ENCODE peak calls at places on chromosomes 13 and 19, in six cellular contexts. Y is fibroblast of lung; Q is neural progenitor cell; P is endodermal cell; C is BJ; B is CD8-positive, alpha-beta T cell. A is an unnamed sample.
A peak's percentile ranks its signal among the peaks of the same experiment; 100 is the strongest.

GRCh38 chr13:113767366-113767765 is 8.3 kb downstream of the TMEM255B start:
- DNase-seq in Y (no peak), Q (no peak), P (peak; percentile 9), C (no peak), B (no peak), A (no peak)

GRCh38 chr13:107130516-107130915 is 562.6 kb upstream of the ARGLU1 start:
- DNase-seq in Y (no peak), Q (peak; percentile 22), P (no peak), C (no peak), B (no peak), A (no peak)

GRCh38 chr13:82654851-82655517 is 1227.3 kb downstream of the SLITRK1 start:
- DNase-seq in Y (peak; percentile 67), Q (no peak), P (no peak), C (peak; percentile 12), B (peak; percentile 15), A (no peak)

GRCh38 chr13:75021151-75021550 is 460.8 kb downstream of the TBC1D4 start:
- DNase-seq in Y (no peak), Q (no peak), P (no peak), C (no peak), B (no peak), A (peak; percentile 23)

GRCh38 chr13:60690607-60691006 is 293.6 kb downstream of the TDRD3 start:
- DNase-seq in Y (no peak), Q (no peak), P (no peak), C (no peak), B (no peak), A (no peak)

GRCh38 chr19:4007836-4008539 is 452 bp downstream of the PIAS4 start:
- DNase-seq in Y (no peak), Q (peak; percentile 66), P (peak; percentile 65), C (no peak), B (peak; percentile 38), A (no peak)

GRCh38 chr13:48194392-48194754 is 38.6 kb upstream of the ITM2B start:
- DNase-seq in Y (peak; percentile 8), Q (no peak), P (no peak), C (no peak), B (no peak), A (no peak)

GRCh38 chr13:50448535-50448981 is 394.9 kb downstream of the DLEU7 start:
- DNase-seq in Y (no peak), Q (no peak), P (no peak), C (no peak), B (no peak), A (peak; percentile 25)

GRCh38 chr19:13064092-13064489 is 38.6 kb downstream of the LYL1 start:
- DNase-seq in Y (no peak), Q (no peak), P (no peak), C (no peak), B (no peak), A (no peak)

GRCh38 chr19:12937243-12938053 is 961 bp upstream of the CALR start:
- DNase-seq in Y (no peak), Q (peak; percentile 69), P (peak; percentile 83), C (no peak), B (no peak), A (no peak)

GRCh38 chr13:73720216-73720840 is 413.9 kb downstream of the KLF12 start:
- DNase-seq in Y (peak; percentile 41), Q (no peak), P (no peak), C (no peak), B (no peak), A (no peak)

GRCh38 chr19:50300814-50301606 is 28.2 kb downstream of the KCNC3 start:
- DNase-seq in Y (peak; percentile 80), Q (no peak), P (no peak), C (peak; percentile 4), B (no peak), A (peak; percentile 37)
- TF ChIP-seq CTCF in Y (no peak), Q (no peak), P (no peak), C (no peak), B (no peak), A (no peak)

GRCh38 chr13:110128546-110128945 is 178.4 kb downstream of the COL4A1 start:
- DNase-seq in Y (peak; percentile 65), Q (no peak), P (no peak), C (no peak), B (no peak), A (no peak)

GRCh38 chr13:110129539-110130186 is 177.3 kb downstream of the COL4A1 start:
- DNase-seq in Y (no peak), Q (no peak), P (no peak), C (no peak), B (no peak), A (no peak)

GRCh38 chr13:110129076-110129475 is 177.9 kb downstream of the COL4A1 start:
- DNase-seq in Y (no peak), Q (no peak), P (no peak), C (no peak), B (no peak), A (no peak)

GRCh38 chr13:110131424-110131823 is 175.5 kb downstream of the COL4A1 start:
- DNase-seq in Y (no peak), Q (no peak), P (no peak), C (no peak), B (no peak), A (no peak)

GRCh38 chr13:110130431-110130830 is 176.5 kb downstream of the COL4A1 start:
- DNase-seq in Y (no peak), Q (no peak), P (no peak), C (no peak), B (no peak), A (no peak)
- H3K36me3 ChIP-seq in Y (no peaks in the 10 kb centered on the region), Q (no peaks in the 10 kb centered on the region), P (no peaks in the 10 kb centered on the region), C (no peaks in the 10 kb centered on the region), B (no peaks in the 10 kb centered on the region), A (no peaks in the 10 kb centered on the region)

GRCh38 chr19:56596676-56597075 is 1.6 kb downstream of the ZNF71 start:
- DNase-seq in Y (no peak), Q (no peak), P (no peak), C (no peak), B (no peak), A (no peak)

GRCh38 chr19:56595548-56595899 is 422 bp downstream of the ZNF71 start:
- DNase-seq in Y (peak; percentile 19), Q (no peak), P (no peak), C (no peak), B (no peak), A (no peak)

GRCh38 chr19:56603829-56604228 is 8.7 kb downstream of the ZNF71 start:
- DNase-seq in Y (peak; percentile 60), Q (no peak), P (no peak), C (no peak), B (no peak), A (no peak)

GRCh38 chr19:56597696-56598095 is 2.6 kb downstream of the ZNF71 start:
- DNase-seq in Y (peak; percentile 36), Q (no peak), P (no peak), C (no peak), B (no peak), A (no peak)

GRCh38 chr19:56601375-56601774 is 6.3 kb downstream of the ZNF71 start:
- DNase-seq in Y (peak; percentile 41), Q (no peak), P (no peak), C (no peak), B (no peak), A (no peak)
- H3K4me3 ChIP-seq in Y (no peak overlapping the region), Q (no peak overlapping the region), P (no peak overlapping the region), C (no peak overlapping the region), B (no peak overlapping the region), A (no peak overlapping the region)

GRCh38 chr19:32324631-32325215 is 20.7 kb upstream of the ZNF507 start:
- DNase-seq in Y (no peak), Q (no peak), P (no peak), C (no peak), B (no peak), A (no peak)
- TF ChIP-seq CTCF in Y (peak; percentile 29), Q (no peak), P (no peak), C (peak; percentile 20), B (no peak), A (no peak)

DNA sequence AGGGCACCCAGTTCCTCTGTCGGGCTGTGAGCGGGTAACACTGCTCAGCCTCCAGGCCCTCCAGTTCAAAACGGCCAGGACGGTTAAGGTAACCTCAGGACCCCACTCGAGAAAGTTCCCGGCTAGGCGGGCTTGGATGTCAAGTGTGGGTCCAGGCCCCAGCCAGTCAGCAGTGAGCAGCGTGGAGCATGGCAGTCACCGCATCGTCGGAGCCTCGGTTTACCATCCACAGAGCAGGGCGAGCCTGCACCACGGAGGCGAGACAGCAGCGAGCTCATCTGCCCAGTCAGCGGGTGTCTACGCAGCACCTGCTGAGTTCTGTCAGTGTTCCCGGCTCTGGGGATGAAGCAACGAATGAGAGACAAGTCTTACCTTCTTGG is 8.0 kb upstream of the CNOT3 start:
- DNase-seq in Y (no peak), Q (no peak), P (no peak), C (no peak), B (no peak), A (no peak)
- H3K36me3 ChIP-seq in Y (peaks cover 21% of the 10 kb centered on the region), Q (no peaks in the 10 kb centered on the region), P (peaks cover 49% of the 10 kb centered on the region), C (peaks cover 27% of the 10 kb centered on the region), B (peaks cover 34% of the 10 kb centered on the region), A (no peaks in the 10 kb centered on the region)

DNA sequence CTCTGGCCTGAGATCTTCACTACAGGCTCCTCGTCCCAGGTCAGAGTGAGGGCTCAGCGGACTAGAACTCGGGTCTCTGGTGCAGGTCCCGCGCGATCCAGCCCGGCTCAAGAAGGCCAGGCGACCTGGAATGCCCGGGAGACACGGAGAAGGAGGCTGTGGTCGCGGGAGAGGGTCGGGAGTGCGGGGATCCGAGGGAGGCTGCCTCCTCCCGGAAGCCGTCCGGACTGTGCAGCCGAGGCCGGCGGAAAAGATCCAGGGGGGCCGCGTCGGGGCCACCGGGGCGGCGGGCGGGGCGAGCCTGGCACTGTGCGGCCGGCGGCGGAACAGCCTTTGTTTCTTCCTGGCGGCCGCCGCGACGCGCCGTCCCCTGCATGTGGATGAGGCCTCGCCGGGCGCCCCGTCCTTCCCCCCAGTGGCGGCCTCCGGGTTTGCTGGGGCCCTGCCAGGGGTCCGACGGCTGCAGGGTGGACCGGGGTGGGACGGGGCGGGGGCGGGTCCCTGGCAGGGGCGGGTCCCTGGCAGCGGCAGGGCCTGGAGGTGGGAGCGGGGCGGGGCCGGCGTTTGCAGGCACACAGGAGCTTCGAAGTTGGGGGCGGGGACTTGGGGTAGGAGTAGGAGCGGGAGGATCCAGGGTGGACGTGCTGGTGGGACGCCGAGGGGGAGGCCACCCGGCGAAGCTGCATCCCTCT is 1.0 kb upstream of the SLC7A10 start:
- DNase-seq in Y (peak; percentile 16), Q (peak; percentile 76), P (peak; percentile 93), C (no peak), B (no peak), A (no peak)
- H3K4me3 ChIP-seq in Y (no peak overlapping the region), Q (peak overlapping the region; percentile 45), P (no peak overlapping the region), C (no peak overlapping the region), B (peak overlapping the region; percentile 35), A (no peak overlapping the region)

DNA sequence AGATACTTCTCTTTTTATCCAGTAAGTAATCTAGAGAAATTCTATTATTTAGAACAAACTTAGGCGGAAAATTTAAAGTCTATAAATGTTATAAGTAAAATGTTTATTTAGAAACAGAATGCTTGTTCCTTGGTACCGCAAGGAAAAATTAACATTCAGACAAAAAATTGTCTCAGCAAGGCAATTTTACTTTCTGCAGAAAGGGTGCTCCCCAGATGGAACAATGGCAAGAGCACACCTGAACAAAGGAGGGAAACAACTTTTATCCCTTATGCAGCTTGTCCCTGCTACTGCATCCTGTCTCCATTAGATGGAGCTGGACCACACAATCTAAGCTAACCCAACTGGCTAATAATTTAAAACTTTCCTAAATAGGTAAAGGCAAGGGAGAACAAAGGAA is 6.5 kb upstream of the ZNF708 start:
- DNase-seq in Y (no peak), Q (no peak), P (no peak), C (no peak), B (no peak), A (no peak)
- TF ChIP-seq CTCF in Y (no peak), Q (peak; percentile 16), P (no peak), C (no peak), B (no peak), A (no peak)

GRCh38 chr13:90420683-90421082 is 926.8 kb upstream of the MIR17HG start:
- DNase-seq in Y (no peak), Q (no peak), P (no peak), C (no peak), B (no peak), A (no peak)
- H3K36me3 ChIP-seq in Y (no peaks in the 10 kb centered on the region), Q (no peaks in the 10 kb centered on the region), P (no peaks in the 10 kb centered on the region), C (no peaks in the 10 kb centered on the region), B (no peaks in the 10 kb centered on the region), A (no peaks in the 10 kb centered on the region)